ENCODE peak calls at places on chromosome 14, in eight cellular contexts. Z is heart left ventricle; L is left lung; I is body of pancreas; X is CD8-positive, alpha-beta T cell; H is RWPE2; D is cardiac muscle cell; C is brain microvascular endothelial cell. A is an unnamed sample.
A peak's percentile ranks its signal among the peaks of the same experiment; 100 is the strongest.

GRCh38 chr14:72736348-72736747 is 157.6 kb downstream of the DPF3 start:
- DNase-seq in D (no peak), I (no peak), C (peak; percentile 78), H (no peak), L (no peak), X (no peak), Z (no peak), A (peak; percentile 2)

GRCh38 chr14:74141703-74142102 is 56.9 kb downstream of the LIN52 start:
- DNase-seq in Z (no peak), C (no peak), L (no peak), X (no peak), I (no peak), D (no peak), H (no peak), A (no peak)

GRCh38 chr14:105860615-105861580 is 334.5 kb downstream of the TMEM121 start:
- DNase-seq in L (peak; percentile 69), H (peak; percentile 58), D (no peak), Z (peak; percentile 16), C (no peak), X (no peak), I (peak; percentile 0), A (peak; percentile 33)

GRCh38 chr14:67820428-67820881 is 876 bp downstream of the RAD51B start:
- DNase-seq in H (no peak), X (no peak), C (peak; percentile 6), L (no peak), Z (no peak), D (no peak), I (peak; percentile 29), A (no peak)

GRCh38 chr14:91889477-91890211 is 22.3 kb upstream of the TC2N start:
- DNase-seq in C (no peak), Z (peak; percentile 48), H (no peak), X (no peak), I (peak; percentile 97), D (no peak), L (no peak), A (no peak)

GRCh38 chr14:72686101-72686500 is 207.8 kb downstream of the DPF3 start:
- DNase-seq in C (no peak), L (no peak), X (no peak), I (no peak), H (no peak), Z (no peak), D (no peak), A (no peak)

GRCh38 chr14:45135181-45135580 is 549 bp upstream of the FANCM start:
- DNase-seq in C (peak; percentile 16), X (no peak), I (no peak), H (no peak), D (peak; percentile 32), L (no peak), Z (no peak), A (no peak)

GRCh38 chr14:23146980-23147379 is 27.9 kb upstream of the CEBPE start:
- DNase-seq in Z (no peak), H (no peak), D (no peak), I (no peak), L (no peak), C (no peak), X (no peak), A (no peak)

GRCh38 chr14:67932708-67933107 is 113.1 kb downstream of the RAD51B start:
- DNase-seq in H (no peak), Z (no peak), X (no peak), I (no peak), L (no peak), C (no peak), D (no peak), A (no peak)

GRCh38 chr14:65230287-65230728 is 128.0 kb upstream of the MAX start:
- DNase-seq in L (no peak), C (no peak), Z (peak; percentile 74), D (peak; percentile 37), I (peak; percentile 62), H (no peak), X (no peak), A (no peak)

GRCh38 chr14:65412189-65412846 is at the start of gene FUT8:
- DNase-seq in C (peak; percentile 86), L (peak; percentile 97), X (peak; percentile 96), I (peak; percentile 98), H (peak; percentile 98), Z (peak; percentile 95), D (peak; percentile 97), A (peak; percentile 97)

GRCh38 chr14:68789798-68790655 is 2.8 kb downstream of the ZFP36L1 start:
- DNase-seq in L (peak; percentile 86), D (no peak), X (no peak), I (peak; percentile 48), C (no peak), Z (peak; percentile 40), H (peak; percentile 70), A (no peak)

GRCh38 chr14:38185661-38186060 is 22.0 kb upstream of the SSTR1 start:
- DNase-seq in Z (no peak), I (no peak), L (no peak), D (no peak), X (no peak), H (no peak), C (no peak), A (no peak)

GRCh38 chr14:90489916-90490726 is 93.3 kb downstream of the CALM1 start:
- DNase-seq in C (peak; percentile 31), X (no peak), L (no peak), D (no peak), H (peak; percentile 36), I (no peak), Z (no peak), A (no peak)

GRCh38 chr14:103679351-103679750 is 35.9 kb downstream of the XRCC3 start:
- DNase-seq in L (no peak), X (peak; percentile 20), I (peak; percentile 53), Z (no peak), C (peak; percentile 17), H (no peak), D (peak; percentile 16), A (no peak)

GRCh38 chr14:104306450-104307040 is 168.2 kb downstream of the KIF26A start:
- DNase-seq in H (peak; percentile 62), I (no peak), L (peak; percentile 53), Z (no peak), C (no peak), D (no peak), X (no peak), A (no peak)

GRCh38 chr14:28653521-28653920 is 113.1 kb upstream of the FOXG1 start:
- DNase-seq in X (no peak), Z (no peak), I (no peak), C (no peak), L (no peak), D (no peak), H (peak; percentile 78), A (no peak)

GRCh38 chr14:104820669-104821228 is 19.8 kb downstream of the ZBTB42 start:
- DNase-seq in D (peak; percentile 80), Z (peak; percentile 50), I (peak; percentile 69), X (no peak), H (peak; percentile 85), L (peak; percentile 88), C (peak; percentile 62), A (peak; percentile 58)

GRCh38 chr14:55802986-55803431 is 223.0 kb downstream of the KTN1 start:
- DNase-seq in I (peak; percentile 20), D (no peak), Z (no peak), X (no peak), H (no peak), L (no peak), C (no peak), A (no peak)

GRCh38 chr14:55805250-55805649 is 225.2 kb downstream of the KTN1 start:
- DNase-seq in C (no peak), I (no peak), Z (no peak), L (no peak), H (no peak), X (no peak), D (no peak), A (no peak)

GRCh38 chr14:55807059-55807499 is 227.1 kb downstream of the KTN1 start:
- DNase-seq in C (peak; percentile 94), Z (peak; percentile 90), D (peak; percentile 77), I (peak; percentile 95), X (peak; percentile 66), H (peak; percentile 90), L (no peak), A (no peak)

GRCh38 chr14:55803506-55804197 is 223.6 kb downstream of the KTN1 start:
- DNase-seq in I (no peak), C (no peak), Z (no peak), D (no peak), X (no peak), L (no peak), H (no peak), A (no peak)

DNA sequence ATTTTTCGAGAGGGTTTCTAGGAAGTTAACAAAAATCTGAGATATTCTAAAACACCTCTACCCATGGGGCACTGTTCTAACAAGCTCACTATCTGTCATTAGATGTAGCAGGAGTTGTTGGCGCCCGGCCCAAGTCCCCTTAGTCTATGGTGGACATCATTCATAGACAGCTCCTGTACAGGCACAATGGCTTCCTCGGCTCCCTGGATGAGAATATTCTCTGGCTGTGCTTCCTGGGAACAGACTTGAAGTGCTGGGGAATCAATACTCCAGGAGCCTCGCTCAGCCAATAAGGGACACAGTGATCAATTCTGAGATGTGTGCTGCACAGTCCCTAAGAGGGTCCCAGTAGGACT is 224.2 kb downstream of the KTN1 start:
- DNase-seq in H (no peak), L (no peak), I (no peak), X (no peak), C (no peak), D (no peak), Z (no peak), A (no peak)
- H3K4me3 ChIP-seq in H (no peak overlapping the region), L (no peak overlapping the region), I (no peak overlapping the region), X (no peak overlapping the region), C (no peak overlapping the region), D (no peak overlapping the region), Z (no peak overlapping the region), A (no peak overlapping the region)

GRCh38 chr14:24801024-24801423 is 167.0 kb upstream of the GZMB start:
- DNase-seq in C (no peak), I (no peak), L (no peak), D (no peak), Z (no peak), X (no peak), H (no peak), A (no peak)
- H3K27ac ChIP-seq in C (no peak overlapping the region), I (no peak overlapping the region), L (no peak overlapping the region), D (no peak overlapping the region), Z (no peak overlapping the region), X (no peak overlapping the region), H (no peak overlapping the region), A (no peak overlapping the region)

DNA sequence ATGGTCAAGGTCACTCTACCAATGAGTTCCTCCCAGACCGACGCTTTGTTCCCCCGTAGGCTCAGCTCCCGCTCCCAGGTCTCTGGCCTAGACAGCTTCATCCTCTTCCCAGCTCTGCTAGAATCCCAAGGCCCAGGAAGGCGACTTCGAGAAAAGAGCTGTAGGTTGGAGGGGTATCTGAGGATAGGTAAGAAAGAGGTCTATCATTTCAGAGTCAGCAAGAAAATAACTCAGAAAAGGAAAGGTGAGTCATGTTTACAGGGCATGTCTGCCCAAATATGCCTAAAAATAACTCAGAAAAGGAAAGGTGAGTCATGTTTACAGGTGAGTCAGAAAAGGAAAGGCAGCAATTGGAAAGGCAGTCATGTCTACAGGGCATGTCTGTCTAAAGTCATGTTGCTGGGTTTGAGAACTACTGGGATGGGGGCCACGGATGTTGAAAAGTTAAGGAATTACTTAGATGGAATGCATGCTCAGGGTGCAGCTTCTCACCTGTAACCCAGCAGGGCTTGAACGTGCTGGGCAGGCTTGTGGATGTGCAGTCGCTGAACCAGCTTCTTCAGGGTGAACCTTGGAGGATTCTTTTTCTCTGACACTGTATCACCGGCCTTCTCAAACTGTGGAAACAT is 12.2 kb downstream of the TEP1 start:
- DNase-seq in I (no peak), L (no peak), Z (no peak), X (no peak), H (no peak), C (no peak), D (no peak), A (no peak)
- H3K36me3 ChIP-seq in I (no peaks in the 10 kb centered on the region), L (peaks cover 100% of the 10 kb centered on the region), Z (peaks cover 100% of the 10 kb centered on the region), X (peaks cover 39% of the 10 kb centered on the region), H (peaks cover 83% of the 10 kb centered on the region), C (peaks cover 73% of the 10 kb centered on the region), D (peaks cover 17% of the 10 kb centered on the region), A (peaks cover 31% of the 10 kb centered on the region)

GRCh38 chr14:41606249-41607118 is at the start of gene LRFN5:
- DNase-seq in C (no peak), Z (peak; percentile 46), X (no peak), H (no peak), L (peak; percentile 78), I (no peak), D (peak; percentile 69), A (no peak)
- H3K4me3 ChIP-seq in C (peak within 1 kb of the TSS; percentile 58), Z (peak within 1 kb of the TSS; percentile 51), X (peak within 1 kb of the TSS; percentile 29), H (no peak within 1 kb of the TSS), L (peak within 1 kb of the TSS; percentile 36), I (peak within 1 kb of the TSS; percentile 22), D (peak within 1 kb of the TSS; percentile 80), A (no peak within 1 kb of the TSS)

A was measured in SJSA1.